ENCODE peak calls at places on chromosomes 16 and 17, in four cellular contexts. E is cardiac muscle cell, X is uterus, U is NB4. B is an unnamed sample.

GRCh38 chr16:66649636-66650205 is 45.2 kb downstream of the CMTM3 start:
- DNase-seq in E (no peak), X (no peak), U (no peak), B (no peak)

GRCh38 chr17:68709461-68709860 is 108.3 kb upstream of the FAM20A start:
- DNase-seq in E (no peak), X (no peak), U (no peak), B (no peak)

GRCh38 chr16:1960665-1961630 is 1.6 kb downstream of the NDUFB10 start:
- DNase-seq in E (peak), X (no peak), U (peak), B (no peak)

GRCh38 chr17:41521574-41522261 is 3.0 kb upstream of the KRT15 start:
- DNase-seq in E (peak), X (no peak), U (peak), B (no peak)

GRCh38 chr17:12665263-12666210 is at the start of gene MYOCD:
- DNase-seq in E (peak), X (peak), U (no peak), B (peak)

GRCh38 chr17:19652595-19652994 is 4.0 kb downstream of the ALDH3A2 start:
- DNase-seq in E (peak), X (no peak), U (no peak), B (no peak)

GRCh38 chr17:28270055-28270454 is 48.9 kb upstream of the TMEM97 start:
- DNase-seq in E (no peak), X (no peak), U (no peak), B (no peak)

GRCh38 chr17:40346768-40347154 is 17.8 kb downstream of the GJD3 start:
- DNase-seq in E (no peak), X (no peak), U (no peak), B (no peak)

GRCh38 chr16:31458073-31458834 is 1.0 kb upstream of the ARMC5 start:
- DNase-seq in E (peak), X (no peak), U (peak), B (no peak)

GRCh38 chr16:88503374-88503770 is 50.3 kb downstream of the ZFPM1 start:
- DNase-seq in E (peak), X (no peak), U (no peak), B (no peak)

GRCh38 chr17:51860934-51861561 is 297.5 kb downstream of the CA10 start:
- DNase-seq in E (peak), X (no peak), U (peak), B (no peak)

GRCh38 chr17:15955793-15956541 is 11.0 kb downstream of the ADORA2B start:
- DNase-seq in E (peak), X (no peak), U (peak), B (no peak)

GRCh38 chr17:70535986-70536385 is 366.7 kb downstream of the KCNJ2 start:
- DNase-seq in E (peak), X (no peak), U (no peak), B (no peak)

GRCh38 chr17:81019563-81020442 is 15.1 kb upstream of the BAIAP2 start:
- DNase-seq in E (no peak), X (no peak), U (no peak), B (no peak)

GRCh38 chr16:66344533-66345145 is 21.9 kb upstream of the CDH5 start:
- DNase-seq in E (peak), X (no peak), U (peak), B (no peak)

GRCh38 chr16:81600275-81600674 is 155.7 kb downstream of the CMIP start:
- DNase-seq in E (peak), X (no peak), U (no peak), B (no peak)

GRCh38 chr17:29179232-29180036 is 764 bp downstream of the MYO18A start:
- DNase-seq in E (no peak), X (peak), U (no peak), B (peak)

GRCh38 chr16:89138843-89139520 is 32.6 kb upstream of the CDH15 start:
- DNase-seq in E (no peak), X (no peak), U (no peak), B (no peak)

GRCh38 chr17:39676198-39676819 is 8.1 kb downstream of the PNMT start:
- DNase-seq in E (peak), X (no peak), U (peak), B (peak)

GRCh38 chr16:87679593-87680271 is 77.4 kb downstream of the JPH3 start:
- DNase-seq in E (no peak), X (no peak), U (no peak), B (no peak)

GRCh38 chr16:81806696-81807095 is 27.6 kb downstream of the PLCG2 start:
- DNase-seq in E (no peak), X (no peak), U (no peak), B (no peak)

GRCh38 chr17:60301644-60302043 is 90.3 kb downstream of the USP32 start:
- DNase-seq in E (no peak), X (no peak), U (no peak), B (no peak)

GRCh38 chr16:30947533-30948086 is 1.3 kb upstream of the ORAI3 start:
- DNase-seq in E (no peak), X (no peak), U (no peak), B (no peak)

GRCh38 chr17:51611585-51611984 is 351.2 kb downstream of the UTP18 start:
- DNase-seq in E (no peak), X (no peak), U (no peak), B (no peak)

GRCh38 chr16:87538160-87538559 is 45.3 kb upstream of the ZCCHC14 start:
- DNase-seq in E (no peak), X (no peak), U (no peak), B (no peak)

GRCh38 chr17:31051517-31051916 is 43.3 kb upstream of the NF1 start:
- DNase-seq in E (no peak), X (no peak), U (no peak), B (no peak)

GRCh38 chr16:52182840-52183239 is 364.1 kb downstream of the TOX3 start:
- DNase-seq in E (no peak), X (no peak), U (no peak), B (no peak)

GRCh38 chr16:51154271-51155171 is 3.5 kb upstream of the SALL1 start:
- DNase-seq in E (no peak), X (peak), U (no peak), B (no peak)

GRCh38 chr17:7673239-7673638 is 14.1 kb downstream of the TP53 start:
- DNase-seq in E (peak), X (no peak), U (peak), B (no peak)

GRCh38 chr16:26345951-26346350 is 654.2 kb downstream of the HS3ST4 start:
- DNase-seq in E (no peak), X (no peak), U (no peak), B (no peak)

GRCh38 chr17:29292992-29293889 is 707 bp downstream of the NUFIP2 start:
- DNase-seq in E (peak), X (peak), U (peak), B (peak)

GRCh38 chr16:83214671-83215070 is 587.9 kb downstream of the CDH13 start:
- DNase-seq in E (peak), X (no peak), U (no peak), B (no peak)

GRCh38 chr16:27441998-27442397 is 40.0 kb downstream of the IL21R start:
- DNase-seq in E (no peak), X (no peak), U (no peak), B (no peak)

GRCh38 chr17:2853111-2853721 is 57.0 kb downstream of the RAP1GAP2 start:
- DNase-seq in E (peak), X (peak), U (peak), B (peak)

GRCh38 chr16:67198238-67198734 is 645 bp upstream of the ELMO3 start:
- DNase-seq in E (peak), X (no peak), U (peak), B (no peak)

GRCh38 chr16:66405057-66405783 is 21.9 kb upstream of the BEAN1 start:
- DNase-seq in E (no peak), X (no peak), U (no peak), B (no peak)

GRCh38 chr17:28369684-28370034 is 448 bp downstream of the VTN start:
- DNase-seq in E (no peak), X (no peak), U (no peak), B (no peak)

GRCh38 chr17:66822009-66822408 is 12.9 kb upstream of the CACNG5 start:
- DNase-seq in E (no peak), X (no peak), U (no peak), B (no peak)

GRCh38 chr17:57045868-57046671 is 39.0 kb upstream of the AKAP1 start:
- DNase-seq in E (no peak), X (no peak), U (peak), B (peak)

GRCh38 chr17:19713901-19714361 is 2.5 kb downstream of the SLC47A2 start:
- DNase-seq in E (no peak), X (no peak), U (no peak), B (peak)

DNA sequence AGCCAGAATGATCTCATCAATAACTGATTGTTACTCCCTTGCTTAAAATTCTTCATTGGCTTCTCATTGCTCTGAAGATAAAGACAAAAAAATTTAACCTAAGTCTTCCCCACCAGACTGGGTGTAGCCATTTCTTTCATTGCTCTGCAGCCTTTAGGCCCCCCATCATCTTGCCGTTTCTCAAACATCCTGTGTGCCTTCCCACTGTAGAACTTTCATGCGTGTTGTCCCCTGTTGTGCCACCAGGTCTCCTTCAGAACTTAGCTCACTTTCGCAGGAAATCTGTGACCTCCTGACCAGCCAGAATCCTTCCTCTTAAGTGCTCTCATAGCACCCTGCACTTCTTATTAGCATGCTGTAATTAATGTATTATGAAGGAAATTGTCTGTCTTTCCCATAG is 31.8 kb downstream of the TNRC6C start:
- DNase-seq in E (no peak), X (no peak), U (no peak), B (no peak)
- TF ChIP-seq CTCF in E (no peak), X (no peak), U (no peak), B (no peak)

DNA sequence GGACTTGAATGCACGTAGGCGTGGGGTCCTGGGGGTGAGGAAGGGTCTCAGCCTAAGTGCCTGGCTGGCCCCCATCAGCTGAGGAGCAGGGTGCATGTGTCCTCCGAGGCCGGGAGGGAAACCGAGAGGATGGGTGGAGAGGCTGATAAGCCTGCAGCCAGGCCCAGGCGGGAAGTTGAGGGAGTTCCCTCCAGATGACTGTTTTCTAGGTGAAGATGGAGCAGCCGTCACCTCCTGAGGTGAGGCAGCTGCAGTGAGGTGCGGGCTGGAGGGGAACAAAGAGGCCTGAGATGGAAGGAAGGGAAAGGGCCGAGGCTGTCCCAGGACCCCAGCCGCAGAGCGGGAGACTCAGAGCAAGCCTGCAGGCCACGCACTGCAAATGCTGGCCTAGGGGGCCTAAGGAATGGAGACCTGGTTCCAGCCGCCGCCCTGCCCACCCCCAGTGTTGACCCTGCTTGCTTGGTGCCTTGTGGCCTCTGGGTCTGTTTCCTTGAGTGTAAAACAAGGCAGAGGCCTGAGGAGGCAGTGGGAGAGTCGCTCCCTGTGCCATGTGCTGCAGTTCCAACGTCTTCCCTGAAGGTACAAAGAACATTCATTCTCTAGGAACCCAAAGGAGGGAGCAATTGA is 3.0 kb downstream of the PECAM1 start:
- DNase-seq in E (no peak), X (no peak), U (no peak), B (no peak)
- H3K4me3 ChIP-seq in E (no peak), X (peak), U (no peak), B (peak)

DNA sequence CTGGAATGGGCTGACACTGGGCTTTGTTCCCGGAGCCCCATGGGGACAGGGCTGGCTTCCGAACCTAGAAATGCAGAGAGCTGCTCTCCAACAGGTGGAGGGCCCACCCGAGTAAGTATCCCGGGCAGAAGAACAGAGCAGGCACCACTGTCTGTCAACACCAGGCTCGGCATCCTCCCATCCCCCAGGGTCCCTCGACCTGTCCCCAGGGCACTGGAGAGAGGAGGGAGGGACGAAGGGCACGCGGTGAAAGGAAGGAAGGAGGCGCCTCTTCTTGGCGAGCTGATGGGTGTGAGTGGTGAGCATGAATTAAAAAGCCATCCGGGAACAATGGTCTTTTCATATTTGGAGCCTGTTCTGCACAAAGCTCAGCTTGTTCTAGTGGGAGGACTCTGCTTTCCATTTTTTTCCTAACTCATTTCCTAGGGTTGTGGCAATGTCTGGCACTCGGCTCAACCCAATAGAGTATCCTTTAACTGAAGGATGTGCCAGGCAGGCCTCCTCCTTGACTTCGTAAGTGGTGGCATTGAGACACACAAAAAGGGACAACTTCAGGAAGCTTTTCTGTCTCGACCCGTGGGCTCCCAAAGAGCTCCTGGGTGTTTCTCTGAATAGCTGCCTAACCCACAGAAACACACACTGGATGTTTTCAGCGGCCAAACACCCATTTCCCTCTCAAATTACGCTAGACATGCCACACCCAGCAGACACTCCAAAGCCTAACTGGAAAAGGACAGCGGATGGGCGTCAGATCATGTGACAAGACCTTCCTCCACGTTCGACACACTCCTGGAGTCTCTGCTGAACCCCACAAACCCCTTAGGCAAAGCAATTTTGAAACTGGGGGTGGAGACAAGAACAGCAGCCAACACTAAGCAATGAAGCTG is 47.7 kb downstream of the ZFHX3 start:
- DNase-seq in E (peak), X (no peak), U (no peak), B (peak)
- TF ChIP-seq CTCF in E (no peak), X (no peak), U (no peak), B (no peak)

GRCh38 chr17:58532555-58532951 is 18.1 kb upstream of the MTMR4 start:
- DNase-seq in E (no peak), X (no peak), U (no peak), B (no peak)
- H3K4me3 ChIP-seq in E (peak), X (no peak), U (no peak), B (peak)

GRCh38 chr16:69936751-69937211 is 14.4 kb upstream of the CLEC18A start:
- DNase-seq in E (no peak), X (no peak), U (no peak), B (no peak)

GRCh38 chr16:69936252-69936651 is 14.9 kb upstream of the CLEC18A start:
- DNase-seq in E (no peak), X (no peak), U (no peak), B (no peak)

GRCh38 chr16:69935740-69936139 is 15.4 kb upstream of the CLEC18A start:
- DNase-seq in E (no peak), X (no peak), U (no peak), B (no peak)

GRCh38 chr16:69938981-69939820 is 11.9 kb upstream of the CLEC18A start:
- DNase-seq in E (no peak), X (no peak), U (no peak), B (no peak)

GRCh38 chr16:69937465-69937951 is 13.6 kb upstream of the CLEC18A start:
- DNase-seq in E (no peak), X (no peak), U (no peak), B (no peak)
- TF ChIP-seq CTCF in E (peak), X (peak), U (no peak), B (peak)

DNA sequence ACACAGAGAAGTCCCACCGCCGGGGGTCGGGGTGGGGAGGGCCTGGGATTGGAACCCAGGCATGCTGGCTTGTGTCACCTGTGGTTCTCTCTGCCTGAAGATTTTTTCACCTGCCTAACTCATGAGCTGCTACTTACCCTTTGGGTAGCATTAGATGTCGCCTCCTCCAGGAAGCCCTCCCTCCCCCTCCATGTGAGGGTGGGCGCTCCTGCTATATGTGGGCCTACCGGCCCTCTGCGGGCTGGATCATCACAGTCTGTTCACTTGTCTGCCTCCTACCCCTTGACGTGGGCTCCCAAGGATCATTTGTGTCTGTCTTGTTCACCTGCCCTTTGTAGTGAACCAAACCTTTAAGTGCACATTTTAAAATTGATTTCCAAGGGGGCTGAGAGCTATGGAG is 106.8 kb downstream of the SEC14L1 start:
- DNase-seq in E (no peak), X (no peak), U (no peak), B (no peak)
- H3K4me3 ChIP-seq in E (peak), X (no peak), U (no peak), B (no peak)

DNA sequence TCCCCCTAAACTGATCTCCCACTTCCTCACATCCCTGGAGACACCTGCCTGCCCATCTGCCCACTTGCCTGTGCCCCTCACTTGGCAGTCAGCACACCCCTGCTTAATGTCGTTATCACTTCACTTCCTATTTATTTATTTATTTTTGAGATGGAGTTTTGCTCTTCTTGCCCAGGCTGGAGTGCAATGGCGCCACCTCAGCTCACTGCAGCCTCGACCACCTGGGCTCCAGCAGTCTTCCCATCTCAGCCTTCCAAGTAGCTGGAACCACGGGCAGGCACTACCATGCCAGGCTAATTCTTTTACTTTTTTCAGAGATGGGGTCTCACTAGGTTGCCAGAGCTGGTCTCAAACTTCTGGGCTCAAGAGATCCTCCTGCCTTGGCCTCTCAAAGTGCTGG is 23.5 kb upstream of the PHOSPHO1 start:
- DNase-seq in E (no peak), X (no peak), U (no peak), B (no peak)
- TF ChIP-seq CTCF in E (no peak), X (no peak), U (no peak), B (no peak)

GRCh38 chr17:48816438-48816773 is 623 bp downstream of the TTLL6 start:
- DNase-seq in E (no peak), X (no peak), U (no peak), B (no peak)
- H3K4me3 ChIP-seq in E (peak), X (peak), U (no peak), B (peak)